ENCODE peak calls at places on chromosomes 11 and 22, in five cellular contexts. W, Y, K, C and T are unnamed samples.

GRCh38 chr11:117457031-117457785 is 129.6 kb downstream of the CEP164 start:
- DNase-seq in W (no peak), K (no peak), C (no peak), Y (no peak), T (no peak)

GRCh38 chr11:122085264-122085663 is 30.8 kb downstream of the BLID start:
- DNase-seq in Y (no peak), C (no peak), K (no peak), W (no peak), T (no peak)

GRCh38 chr11:62545437-62546243 is 966 bp downstream of the AHNAK start:
- DNase-seq in W (peak; percentile 75), Y (peak; percentile 96), C (peak; percentile 94), K (peak; percentile 95), T (peak; percentile 93)

GRCh38 chr22:45441158-45441557 is 27.7 kb downstream of the RIBC2 start:
- DNase-seq in K (peak; percentile 53), Y (peak; percentile 56), C (peak; percentile 78), W (peak; percentile 42), T (peak; percentile 94)

GRCh38 chr22:27183474-27183873 is 526.1 kb downstream of the MIAT start:
- DNase-seq in Y (no peak), C (no peak), W (no peak), K (no peak), T (no peak)

GRCh38 chr11:92703431-92703830 is 266.0 kb upstream of the MTNR1B start:
- DNase-seq in K (no peak), W (no peak), Y (no peak), C (no peak), T (no peak)

GRCh38 chr22:25488244-25489020 is 76.0 kb upstream of the GRK3 start:
- DNase-seq in K (peak; percentile 65), Y (peak; percentile 71), C (peak; percentile 52), W (peak; percentile 79), T (no peak)

GRCh38 chr11:119169272-119169719 is 771 bp downstream of the NLRX1 start:
- DNase-seq in Y (peak; percentile 48), K (peak; percentile 35), C (peak; percentile 51), W (peak; percentile 53), T (no peak)

GRCh38 chr11:12209096-12209495 is 98.7 kb downstream of the MICAL2 start:
- DNase-seq in W (no peak), Y (no peak), C (no peak), K (no peak), T (no peak)

GRCh38 chr22:41994506-41994905 is 4.1 kb upstream of the WBP2NL start:
- DNase-seq in C (no peak), K (no peak), W (no peak), Y (no peak), T (no peak)

DNA sequence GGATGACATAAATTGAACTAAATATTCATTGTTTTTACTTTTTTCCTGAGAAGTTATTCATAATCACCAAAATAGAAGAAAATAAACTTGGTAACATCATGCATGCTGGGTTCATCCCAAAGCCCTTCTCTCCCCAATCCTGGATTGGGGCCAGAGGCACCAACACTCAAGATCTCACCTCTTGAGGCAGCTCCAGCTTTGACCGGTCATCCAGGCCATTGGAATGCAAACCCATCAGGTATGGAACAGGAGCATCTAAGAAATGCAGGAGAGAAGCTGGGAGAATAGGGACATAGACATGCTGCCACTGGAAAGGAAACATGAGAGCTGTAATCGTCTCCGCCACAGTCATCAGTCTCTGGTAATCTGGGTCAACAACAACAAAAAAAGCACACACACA is 71.8 kb downstream of the DENND5A start:
- DNase-seq in K (no peak), W (no peak), Y (no peak), C (no peak), T (no peak)
- H3K36me3 ChIP-seq in K (peaks cover 49% of the 10 kb centered on the region), W (peaks cover 6% of the 10 kb centered on the region), Y (peaks cover 57% of the 10 kb centered on the region), C (peaks cover 4% of the 10 kb centered on the region), T (peaks cover 3% of the 10 kb centered on the region)

GRCh38 chr11:126765196-126765595 is 235.4 kb downstream of the KIRREL3 start:
- DNase-seq in Y (no peak), W (no peak), C (no peak), K (no peak), T (no peak)

GRCh38 chr11:126766425-126766824 is 234.1 kb downstream of the KIRREL3 start:
- DNase-seq in W (no peak), Y (no peak), C (peak; percentile 17), K (no peak), T (no peak)

GRCh38 chr11:126768702-126769101 is 231.9 kb downstream of the KIRREL3 start:
- DNase-seq in W (no peak), Y (no peak), K (no peak), C (no peak), T (no peak)

DNA sequence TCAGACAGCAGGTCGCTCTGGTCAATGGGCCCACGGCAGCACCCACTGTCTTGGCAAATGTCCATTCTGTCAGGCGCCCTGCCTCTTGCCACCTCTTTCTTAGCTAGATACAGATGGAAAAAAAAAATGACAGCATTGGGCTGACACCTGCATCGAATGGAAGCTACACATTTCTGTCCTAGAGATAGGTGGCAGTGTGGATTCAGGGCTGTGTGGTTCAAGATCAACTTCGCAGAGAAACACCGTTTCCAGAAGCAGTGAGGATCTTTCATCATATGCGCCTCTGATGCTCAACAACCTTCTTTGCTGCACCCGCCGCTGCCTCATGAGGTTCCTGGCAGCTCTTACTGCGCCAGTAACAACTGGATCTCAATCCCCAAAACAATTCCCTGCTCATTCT is 236.3 kb downstream of the KIRREL3 start:
- DNase-seq in C (no peak), Y (no peak), K (no peak), W (no peak), T (no peak)
- TF ChIP-seq CTCF in C (peak; percentile 12), Y (no peak), K (no peak), W (no peak), T (peak; percentile 13)

DNA sequence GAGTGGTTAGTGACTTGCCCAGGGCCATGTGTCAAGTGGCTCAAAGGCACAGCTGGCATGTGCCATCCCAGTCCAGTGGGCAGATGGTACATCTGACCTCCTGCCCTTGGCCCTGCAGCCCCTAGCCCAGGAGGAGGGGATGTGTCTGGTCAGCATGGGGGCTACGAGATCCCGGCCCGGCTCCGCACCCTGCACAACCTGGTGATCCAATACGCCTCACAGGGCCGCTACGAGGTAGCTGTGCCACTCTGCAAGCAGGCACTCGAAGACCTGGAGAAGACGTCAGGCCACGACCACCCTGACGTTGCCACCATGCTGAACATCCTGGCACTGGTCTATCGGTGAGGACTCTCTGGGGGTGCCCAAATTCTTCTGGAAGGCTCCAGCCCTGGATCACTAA is 5.7 kb upstream of the RAB1B start:
- DNase-seq in W (no peak), C (no peak), K (no peak), Y (no peak), T (no peak)
- H3K36me3 ChIP-seq in W (peaks cover 12% of the 10 kb centered on the region), C (no peaks in the 10 kb centered on the region), K (peaks cover 48% of the 10 kb centered on the region), Y (peaks cover 56% of the 10 kb centered on the region), T (no peaks in the 10 kb centered on the region)

GRCh38 chr11:68727783-68728182 is 23.5 kb downstream of the TESMIN start:
- DNase-seq in K (no peak), W (no peak), C (no peak), Y (no peak), T (peak; percentile 24)
- TF ChIP-seq CTCF in K (peak; percentile 28), W (peak; percentile 25), C (peak; percentile 8), Y (peak; percentile 29), T (no peak)

GRCh38 chr22:23791737-23792645 is 5.2 kb downstream of the SMARCB1 start:
- DNase-seq in C (no peak), K (no peak), W (no peak), Y (no peak), T (no peak)
- H3K36me3 ChIP-seq in C (no peaks in the 10 kb centered on the region), K (peaks cover 49% of the 10 kb centered on the region), W (peaks cover 22% of the 10 kb centered on the region), Y (peaks cover 52% of the 10 kb centered on the region), T (peaks cover 3% of the 10 kb centered on the region)

DNA sequence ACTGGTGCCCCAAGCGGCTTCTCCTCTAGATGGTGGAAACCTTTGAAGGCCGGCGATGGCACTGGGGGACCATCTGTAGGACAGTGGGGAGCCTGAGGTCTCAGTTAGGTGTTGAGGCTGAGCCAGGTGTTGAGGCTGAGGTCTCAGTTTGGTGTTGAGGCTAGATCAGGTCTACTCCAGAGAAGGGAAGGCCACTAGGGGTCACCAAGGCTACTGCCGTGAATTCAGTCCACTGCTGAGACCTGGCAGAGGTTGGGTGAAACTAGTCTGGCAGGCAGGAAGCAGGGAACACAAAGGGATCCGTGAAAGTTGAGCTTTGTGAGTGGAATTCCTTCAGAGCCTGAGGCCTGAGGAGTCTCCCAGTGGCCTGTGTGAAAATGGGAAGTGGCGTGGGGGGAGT is 123.8 kb upstream of the FGF3 start:
- DNase-seq in C (no peak), W (peak; percentile 31), Y (no peak), K (no peak), T (peak; percentile 83)
- TF ChIP-seq CTCF in C (peak; percentile 16), W (no peak), Y (peak; percentile 30), K (peak; percentile 39), T (peak; percentile 71)

DNA sequence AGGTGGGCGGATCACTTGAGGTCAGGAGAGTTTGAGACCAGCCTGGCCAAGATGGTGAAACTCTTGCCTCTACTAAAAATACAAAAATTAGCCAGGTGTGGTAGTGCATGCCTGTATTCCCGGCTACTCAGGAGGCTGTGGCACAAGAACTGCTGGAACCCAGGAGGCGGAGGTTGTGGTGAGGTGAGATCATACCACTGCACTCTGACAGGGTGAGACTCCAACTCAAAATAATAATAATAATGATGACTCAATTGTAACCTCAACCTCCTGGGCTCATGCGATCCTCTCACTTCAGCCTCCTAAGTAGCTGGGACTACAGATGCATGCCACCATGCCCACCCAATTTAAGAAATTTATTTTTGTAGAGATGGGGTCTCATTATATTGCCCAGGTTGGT is 15.6 kb upstream of the CHRNA10 start:
- DNase-seq in W (no peak), C (no peak), Y (no peak), K (no peak), T (no peak)
- H3K36me3 ChIP-seq in W (peaks cover 55% of the 10 kb centered on the region), C (no peaks in the 10 kb centered on the region), Y (peaks cover 100% of the 10 kb centered on the region), K (peaks cover 93% of the 10 kb centered on the region), T (peaks cover 5% of the 10 kb centered on the region)

GRCh38 chr11:71120346-71120963 is 131.9 kb downstream of the SHANK2 start:
- DNase-seq in C (peak; percentile 67), W (peak; percentile 24), Y (no peak), K (no peak), T (peak; percentile 70)
- TF ChIP-seq CTCF in C (peak; percentile 58), W (peak; percentile 84), Y (no peak), K (no peak), T (peak; percentile 54)

GRCh38 chr11:20110908-20111669 is 49.2 kb downstream of the DBX1 start:
- DNase-seq in W (peak; percentile 72), Y (peak; percentile 18), C (peak; percentile 81), K (no peak), T (peak; percentile 86)

GRCh38 chr11:20112291-20113146 is 47.8 kb downstream of the DBX1 start:
- DNase-seq in C (peak; percentile 87), K (peak; percentile 75), W (peak; percentile 82), Y (peak; percentile 76), T (no peak)

GRCh38 chr11:20109731-20110445 is 50.4 kb downstream of the DBX1 start:
- DNase-seq in Y (no peak), K (no peak), C (no peak), W (no peak), T (no peak)

GRCh38 chr11:20113147-20113435 is 47.2 kb downstream of the DBX1 start:
- DNase-seq in K (no peak), W (no peak), Y (no peak), C (no peak), T (no peak)

DNA sequence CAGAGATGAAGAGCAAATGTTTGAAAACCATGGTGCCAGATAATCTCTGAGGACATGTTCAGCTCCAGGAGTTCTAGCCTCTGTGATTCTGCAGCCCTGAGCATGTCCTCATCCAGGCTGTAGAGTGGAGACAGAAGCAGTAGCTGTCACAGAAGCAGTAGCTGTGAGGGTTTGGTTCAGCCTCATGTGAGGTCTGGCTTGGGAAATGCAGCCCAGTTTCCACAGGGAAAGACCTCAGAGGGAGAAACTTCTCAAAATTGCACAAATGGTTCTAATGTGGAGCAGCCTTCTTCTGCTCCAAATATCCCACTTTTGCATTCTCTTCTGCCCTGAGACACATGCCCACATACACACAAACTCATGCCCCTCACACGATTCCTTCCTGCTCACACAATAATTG is 48.4 kb downstream of the DBX1 start:
- DNase-seq in C (no peak), Y (no peak), K (no peak), W (no peak), T (no peak)
- H3K36me3 ChIP-seq in C (no peaks in the 10 kb centered on the region), Y (peaks cover 59% of the 10 kb centered on the region), K (peaks cover 31% of the 10 kb centered on the region), W (no peaks in the 10 kb centered on the region), T (peaks cover 5% of the 10 kb centered on the region)